ENCODE peak calls at places on chromosomes 12 and 14, in eight cellular contexts. B is endothelial cell of umbilical vein; T is epithelial cell of proximal tubule; P is HTR-8/SVneo; J is stimulated activated CD8-positive, alpha-beta memory T cell treated with anti-CD3 and anti-CD28 coated beads, Interleukin-4, amount 100 ng/mL, for 4 hours; H is fibroblast of mammary gland; V is A549; D is left lung. L is an unnamed sample.

GRCh38 chr12:117450186-117450585 is 88.8 kb upstream of the NOS1 start:
- DNase-seq in B (no peak), T (no peak), P (no peak), J (no peak), H (no peak), V (no peak), D (no peak), L (no peak)

GRCh38 chr12:128534906-128535305 is 267.9 kb downstream of the TMEM132C start:
- DNase-seq in B (no peak), T (no peak), P (no peak), J (no peak), H (no peak), V (no peak), D (no peak), L (no peak)

GRCh38 chr12:2057041-2057792 is 4.4 kb downstream of the CACNA1C start:
- DNase-seq in B (peak), T (no peak), P (peak), J (no peak), H (peak), V (no peak), D (no peak), L (peak)

GRCh38 chr12:87157791-87158190 is 871.4 kb downstream of the C12orf50 start:
- DNase-seq in B (no peak), T (peak), P (peak), J (no peak), H (peak), V (peak), D (no peak), L (peak)

GRCh38 chr14:56664811-56665421 is 85.3 kb downstream of the TMEM260 start:
- DNase-seq in B (no peak), T (no peak), P (no peak), J (no peak), H (no peak), V (no peak), D (peak), L (no peak)

GRCh38 chr12:31221566-31221945 is 104.4 kb downstream of the SINHCAF start:
- DNase-seq in B (no peak), T (no peak), P (no peak), J (no peak), H (no peak), V (no peak), D (no peak), L (no peak)

GRCh38 chr14:40362856-40363255 is 930.6 kb upstream of the FBXO33 start:
- DNase-seq in B (no peak), T (no peak), P (no peak), J (no peak), H (no peak), V (no peak), D (no peak), L (no peak)

GRCh38 chr12:77352941-77353340 is 287.6 kb upstream of the E2F7 start:
- DNase-seq in B (peak), T (no peak), P (no peak), J (no peak), H (peak), V (no peak), D (no peak), L (no peak)

GRCh38 chr12:74449872-74450271 is 87.8 kb upstream of the ATXN7L3B start:
- DNase-seq in B (no peak), T (peak), P (peak), J (no peak), H (no peak), V (no peak), D (no peak), L (peak)

GRCh38 chr14:21860172-21860571 is 186.6 kb upstream of the OR4E1 start:
- DNase-seq in B (peak), T (no peak), P (no peak), J (no peak), H (peak), V (peak), D (no peak), L (no peak)

GRCh38 chr12:29110506-29111442 is 38.3 kb upstream of the FAR2 start:
- DNase-seq in B (no peak), T (no peak), P (no peak), J (no peak), H (no peak), V (no peak), D (no peak), L (no peak)

GRCh38 chr12:1812650-1813302 is 7.6 kb upstream of the LRTM2 start:
- DNase-seq in B (peak), T (no peak), P (peak), J (no peak), H (peak), V (no peak), D (peak), L (no peak)

GRCh38 chr12:2323538-2324261 is 270.9 kb downstream of the CACNA1C start:
- DNase-seq in B (no peak), T (no peak), P (no peak), J (no peak), H (no peak), V (no peak), D (no peak), L (no peak)

GRCh38 chr12:118371354-118372282 is 1.1 kb downstream of the TAOK3 start:
- DNase-seq in B (peak), T (no peak), P (no peak), J (no peak), H (no peak), V (peak), D (peak), L (no peak)

GRCh38 chr12:47832263-47832933 is 12.7 kb upstream of the HDAC7 start:
- DNase-seq in B (no peak), T (no peak), P (no peak), J (no peak), H (no peak), V (no peak), D (no peak), L (no peak)

GRCh38 chr12:113227169-113227568 is 5.9 kb downstream of the TPCN1 start:
- DNase-seq in B (no peak), T (no peak), P (no peak), J (no peak), H (no peak), V (no peak), D (no peak), L (no peak)

GRCh38 chr14:24425704-24426103 is 3.8 kb downstream of the CBLN3 start:
- DNase-seq in B (peak), T (no peak), P (no peak), J (no peak), H (peak), V (no peak), D (no peak), L (peak)

GRCh38 chr12:28378749-28379148 is 188.5 kb downstream of the CCDC91 start:
- DNase-seq in B (no peak), T (no peak), P (no peak), J (no peak), H (peak), V (no peak), D (no peak), L (no peak)

GRCh38 chr12:26833692-26834168 is 736 bp upstream of the ITPR2 start:
- DNase-seq in B (peak), T (no peak), P (no peak), J (no peak), H (peak), V (no peak), D (peak), L (no peak)